ENCODE peak calls at places on chromosomes 11 and 22, in eight cellular contexts. S, T, R, B, O, L, X and Z are unnamed samples.

GRCh38 chr11:92827132-92827531 is 142.3 kb upstream of the MTNR1B start:
- DNase-seq in B (no peak), R (no peak), L (no peak), T (no peak), S (no peak), X (no peak), O (no peak), Z (no peak)

GRCh38 chr11:74533421-74533820 is 39.9 kb upstream of the LIPT2 start:
- DNase-seq in R (no peak), L (no peak), T (no peak), O (no peak), S (no peak), X (no peak), B (no peak), Z (no peak)

GRCh38 chr22:42863349-42863911 is 6.4 kb upstream of the ARFGAP3 start:
- DNase-seq in L (no peak), O (no peak), S (no peak), R (no peak), X (no peak), B (no peak), T (no peak), Z (no peak)

GRCh38 chr11:105151936-105152554 is 12.5 kb upstream of the CARD18 start:
- DNase-seq in S (no peak), L (no peak), O (no peak), R (no peak), X (no peak), B (no peak), T (no peak), Z (no peak)

GRCh38 chr22:17443413-17444203 is 74.3 kb downstream of the CECR2 start:
- DNase-seq in S (no peak), X (no peak), R (no peak), T (no peak), O (no peak), L (no peak), B (peak; percentile 62), Z (no peak)

GRCh38 chr11:22151795-22152194 is 41.1 kb upstream of the ANO5 start:
- DNase-seq in O (no peak), S (no peak), R (no peak), L (no peak), B (no peak), X (no peak), T (no peak), Z (no peak)

GRCh38 chr11:48050304-48050703 is 69.9 kb downstream of the PTPRJ start:
- DNase-seq in R (no peak), L (no peak), S (no peak), O (no peak), B (no peak), X (no peak), T (no peak), Z (no peak)

GRCh38 chr11:122697636-122698167 is 42.2 kb downstream of the UBASH3B start:
- DNase-seq in T (no peak), B (no peak), R (no peak), X (peak; percentile 36), O (no peak), L (no peak), S (no peak), Z (no peak)

GRCh38 chr11:120141144-120142071 is 3.5 kb upstream of the TRIM29 start:
- DNase-seq in S (no peak), T (no peak), O (no peak), B (no peak), R (no peak), X (no peak), L (no peak), Z (no peak)

GRCh38 chr11:6609502-6610015 is 2.5 kb downstream of the TAF10 start:
- DNase-seq in B (no peak), L (no peak), S (no peak), O (no peak), R (no peak), T (peak; percentile 67), X (no peak), Z (no peak)
- H3K9me3 ChIP-seq in B (no peaks in the 10 kb centered on the region), L (no peaks in the 10 kb centered on the region), S (no peaks in the 10 kb centered on the region), O (no peaks in the 10 kb centered on the region), R (no peaks in the 10 kb centered on the region), T (no peaks in the 10 kb centered on the region), X (no peaks in the 10 kb centered on the region), Z (no peaks in the 10 kb centered on the region)

DNA sequence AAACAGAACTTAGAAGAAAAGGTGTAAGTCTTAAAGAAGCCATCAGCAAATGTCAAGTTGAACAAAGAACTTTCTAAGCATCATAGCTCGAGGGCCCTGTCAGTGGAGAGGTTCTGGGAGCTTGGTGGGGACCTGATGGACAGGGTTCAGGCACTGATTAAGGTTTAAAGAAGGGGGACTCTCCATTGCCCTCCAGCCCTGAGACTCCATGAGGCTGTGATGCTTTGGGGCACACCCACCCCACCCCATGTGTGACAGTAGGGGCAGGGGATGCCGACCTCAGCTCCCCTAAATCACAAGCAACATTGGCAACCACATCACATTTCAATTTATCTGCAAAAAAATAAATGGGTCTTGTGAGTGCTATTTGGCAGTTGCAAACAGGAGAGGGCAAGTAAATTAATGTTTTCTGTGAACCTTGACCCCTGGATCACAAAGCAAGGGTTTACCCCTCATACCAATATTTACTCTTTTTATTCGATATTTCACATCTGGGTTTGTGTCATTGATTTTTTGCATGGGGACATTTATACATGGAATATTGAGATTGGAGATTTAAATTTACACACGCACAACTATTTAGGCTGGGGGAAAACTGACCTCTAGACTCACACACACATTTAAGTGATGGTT is 37.1 kb upstream of the ANO1 start:
- DNase-seq in S (no peak), O (no peak), R (no peak), L (no peak), T (no peak), B (no peak), X (no peak), Z (no peak)
- H3K9me3 ChIP-seq in S (peaks cover 22% of the 10 kb centered on the region), O (peaks cover 7% of the 10 kb centered on the region), R (no peaks in the 10 kb centered on the region), L (peaks cover 44% of the 10 kb centered on the region), T (no peaks in the 10 kb centered on the region), B (peaks cover 18% of the 10 kb centered on the region), X (no peaks in the 10 kb centered on the region), Z (no peaks in the 10 kb centered on the region)

GRCh38 chr22:47445716-47446290 is 683.4 kb downstream of the TBC1D22A start:
- DNase-seq in O (no peak), X (no peak), T (no peak), S (no peak), B (no peak), L (no peak), R (no peak), Z (no peak)

GRCh38 chr22:47446331-47446730 is 683.9 kb downstream of the TBC1D22A start:
- DNase-seq in O (no peak), R (no peak), L (no peak), X (no peak), S (no peak), B (no peak), T (no peak), Z (no peak)

GRCh38 chr22:47445212-47445611 is 682.8 kb downstream of the TBC1D22A start:
- DNase-seq in L (no peak), O (no peak), R (no peak), S (no peak), B (no peak), T (peak; percentile 50), X (no peak), Z (no peak)

GRCh38 chr22:47443836-47444745 is 681.6 kb downstream of the TBC1D22A start:
- DNase-seq in T (peak; percentile 44), X (no peak), L (no peak), O (no peak), R (no peak), S (no peak), B (no peak), Z (no peak)

GRCh38 chr22:47444746-47445065 is 682.3 kb downstream of the TBC1D22A start:
- DNase-seq in T (peak; percentile 50), S (no peak), O (no peak), X (no peak), L (no peak), R (no peak), B (no peak), Z (no peak)
- H3K9me3 ChIP-seq in T (no peaks in the 10 kb centered on the region), S (no peaks in the 10 kb centered on the region), O (no peaks in the 10 kb centered on the region), X (no peaks in the 10 kb centered on the region), L (peaks cover 6% of the 10 kb centered on the region), R (no peaks in the 10 kb centered on the region), B (no peaks in the 10 kb centered on the region), Z (no peaks in the 10 kb centered on the region)

GRCh38 chr11:67534070-67534679 is 10.9 kb upstream of the CABP2 start:
- DNase-seq in X (no peak), O (no peak), B (no peak), R (no peak), T (no peak), S (no peak), L (no peak), Z (no peak)
- H3K9me3 ChIP-seq in X (no peaks in the 10 kb centered on the region), O (no peaks in the 10 kb centered on the region), B (no peaks in the 10 kb centered on the region), R (no peaks in the 10 kb centered on the region), T (no peaks in the 10 kb centered on the region), S (peaks cover 31% of the 10 kb centered on the region), L (peaks cover 8% of the 10 kb centered on the region), Z (no peaks in the 10 kb centered on the region)

DNA sequence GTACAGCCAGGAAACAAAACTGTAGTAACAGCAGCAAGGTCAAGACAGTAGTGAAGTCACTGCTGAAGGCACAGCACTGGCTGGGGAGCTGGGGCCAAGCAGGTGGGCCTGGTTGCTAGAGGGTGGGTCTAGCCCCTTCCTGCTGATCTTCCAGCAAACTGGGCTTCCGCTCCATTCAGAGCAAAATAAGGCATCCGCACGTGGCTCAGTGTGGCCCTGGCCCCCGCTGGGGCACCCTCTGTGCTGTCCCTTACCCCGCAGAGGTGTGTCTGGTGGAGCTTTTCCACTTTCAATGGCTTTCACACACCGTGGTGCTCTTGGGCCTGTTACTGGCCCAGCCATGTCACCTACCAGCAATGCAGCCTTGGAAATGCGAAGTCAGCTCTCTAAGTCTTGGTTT is 162.4 kb upstream of the B3GAT1 start:
- DNase-seq in X (no peak), B (no peak), O (no peak), S (no peak), T (peak; percentile 33), R (no peak), L (no peak), Z (no peak)
- H3K9me3 ChIP-seq in X (no peaks in the 10 kb centered on the region), B (no peaks in the 10 kb centered on the region), O (no peaks in the 10 kb centered on the region), S (no peaks in the 10 kb centered on the region), T (no peaks in the 10 kb centered on the region), R (no peaks in the 10 kb centered on the region), L (no peaks in the 10 kb centered on the region), Z (no peaks in the 10 kb centered on the region)